ENCODE peak calls at places on chromosomes 1 and 21, in six cellular contexts. Q, A, U, W, X and N are unnamed samples. For H3K27me3, the result is how much of the 10 kb centered on the place peaks cover.

GRCh38 chr1:114901739-114902255 is 47.1 kb downstream of the SYCP1 start:
- DNase-seq in Q (no peak), A (no peak), U (no peak), W (peak), X (no peak), N (no peak)

GRCh38 chr1:187033721-187034120 is 205.0 kb downstream of the PLA2G4A start:
- DNase-seq in Q (no peak), A (no peak), U (no peak), W (no peak), X (no peak), N (no peak)

GRCh38 chr1:55468438-55468837 is 253.3 kb upstream of the USP24 start:
- DNase-seq in Q (no peak), A (peak), U (no peak), W (no peak), X (no peak), N (no peak)

GRCh38 chr1:37697090-37697489 is 4.8 kb downstream of the CDCA8 start:
- DNase-seq in Q (no peak), A (no peak), U (no peak), W (no peak), X (no peak), N (no peak)

GRCh38 chr1:23611601-23612327 is 52.5 kb upstream of the ID3 start:
- DNase-seq in Q (no peak), A (no peak), U (no peak), W (no peak), X (no peak), N (no peak)

GRCh38 chr1:55321947-55322346 is 106.8 kb upstream of the USP24 start:
- DNase-seq in Q (no peak), A (no peak), U (no peak), W (no peak), X (no peak), N (no peak)

GRCh38 chr1:232477728-232478127 is 152.2 kb downstream of the SIPA1L2 start:
- DNase-seq in Q (no peak), A (no peak), U (peak), W (no peak), X (no peak), N (no peak)

GRCh38 chr1:83883979-83884378 is 115.0 kb downstream of the TTLL7 start:
- DNase-seq in Q (no peak), A (no peak), U (no peak), W (no peak), X (no peak), N (no peak)

GRCh38 chr1:101945884-101946283 is 50.8 kb downstream of the OLFM3 start:
- DNase-seq in Q (no peak), A (no peak), U (no peak), W (no peak), X (no peak), N (no peak)

DNA sequence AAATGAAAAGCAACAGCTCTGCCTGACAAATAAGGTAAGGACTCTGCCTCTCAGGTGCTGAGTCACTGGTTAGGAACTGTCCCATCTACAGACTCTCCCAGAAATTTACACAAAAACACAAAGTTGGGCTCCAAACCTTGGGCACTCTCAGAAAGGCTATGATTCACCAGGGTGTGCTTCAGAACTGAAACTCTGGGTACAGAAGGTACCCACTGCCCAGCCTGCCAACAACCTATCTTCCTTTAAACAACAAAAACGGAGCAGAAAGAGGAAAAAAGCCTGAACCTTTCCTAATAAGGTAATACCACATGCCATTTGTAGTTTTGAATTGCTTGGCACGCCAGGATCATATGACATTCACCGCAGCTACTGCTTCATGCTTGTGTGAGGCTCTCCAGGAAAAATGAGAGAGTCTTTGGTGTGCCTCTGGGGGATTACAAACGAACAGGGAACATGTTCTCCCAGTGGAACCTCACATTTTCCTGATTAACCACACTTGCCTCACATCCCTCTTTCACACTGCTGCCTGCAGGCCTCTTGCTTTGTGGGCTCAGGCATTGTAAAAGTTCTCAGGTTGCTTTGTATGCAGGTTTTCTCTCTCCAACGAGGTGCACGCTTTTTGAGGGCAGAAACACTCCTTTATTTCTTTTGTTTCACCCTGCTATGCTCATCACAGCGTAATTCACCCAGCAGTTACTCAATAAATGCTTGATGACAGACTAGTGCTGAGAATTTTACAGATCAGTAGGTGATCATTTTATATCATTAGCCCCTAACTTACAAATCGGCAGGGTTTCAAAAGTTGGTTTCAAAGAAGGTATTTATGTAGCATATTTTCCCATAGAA is 65.1 kb downstream of the GADD45A start:
- DNase-seq in Q (no peak), A (no peak), U (peak), W (no peak), X (no peak), N (no peak)
- TF ChIP-seq ZNF274 in Q (no peak), A (no peak), U (no peak), W (no peak), X (no peak), N (no peak)

GRCh38 chr1:167438171-167439138 is 79.9 kb downstream of the CD247 start:
- DNase-seq in Q (no peak), A (no peak), U (no peak), W (peak), X (no peak), N (no peak)
- H3K27me3 ChIP-seq in Q (under half), A (under half), U (under half), W (under half), X (under half), N (under half)

DNA sequence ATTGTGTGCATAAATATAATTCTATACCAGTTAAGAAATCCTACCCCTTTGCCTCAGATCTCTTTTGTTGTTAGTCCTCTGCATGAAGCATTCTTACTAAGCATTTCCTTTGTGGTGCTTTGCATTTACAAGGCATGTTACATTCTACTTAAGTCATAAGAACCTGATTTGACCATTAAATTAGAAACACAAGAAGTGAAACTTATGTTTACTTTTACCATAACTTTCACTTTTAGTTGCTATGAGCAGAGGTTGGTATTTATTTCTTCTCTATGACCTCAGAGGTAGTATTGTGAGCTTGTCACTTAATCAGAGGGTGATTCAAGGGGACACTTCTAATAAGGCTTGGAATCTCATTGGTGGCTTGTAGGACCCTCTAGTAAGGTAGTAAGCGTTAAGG is 9.0 kb downstream of the FAM20B start:
- DNase-seq in Q (no peak), A (no peak), U (no peak), W (no peak), X (peak), N (no peak)
- H3K9ac ChIP-seq in Q (no peak), A (no peak), U (no peak), W (no peak), X (no peak), N (no peak)

DNA sequence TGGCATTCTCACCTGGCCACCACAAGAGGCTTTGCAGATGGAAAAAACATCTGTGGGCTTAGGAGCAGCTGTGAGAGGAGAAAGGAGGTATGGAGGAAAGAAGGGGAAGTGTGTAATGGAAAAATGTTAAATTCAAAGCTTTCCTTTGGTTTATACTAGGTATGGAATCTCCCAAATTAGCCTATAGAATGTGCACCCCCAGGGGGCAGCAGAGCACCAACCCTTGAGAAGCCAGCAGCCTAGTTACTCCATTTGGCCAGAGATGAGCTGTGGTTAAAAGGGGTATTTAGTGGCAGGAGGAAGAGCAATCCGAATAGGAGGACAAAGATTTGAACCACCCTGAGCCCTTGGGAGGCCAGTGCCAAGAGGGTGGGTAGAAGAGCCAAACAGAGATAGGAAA is 97.5 kb upstream of the CTTNBP2NL start:
- DNase-seq in Q (peak), A (peak), U (peak), W (peak), X (no peak), N (peak)
- TF ChIP-seq ZNF274 in Q (no peak), A (no peak), U (no peak), W (no peak), X (no peak), N (no peak)

GRCh38 chr1:153261793-153262371 is 2.4 kb downstream of the LORICRIN start:
- DNase-seq in Q (no peak), A (no peak), U (no peak), W (no peak), X (no peak), N (no peak)

GRCh38 chr1:153260473-153260979 is 1.0 kb downstream of the LORICRIN start:
- DNase-seq in Q (no peak), A (no peak), U (no peak), W (no peak), X (no peak), N (no peak)

GRCh38 chr1:153262462-153263157 is 3.1 kb downstream of the LORICRIN start:
- DNase-seq in Q (no peak), A (no peak), U (no peak), W (no peak), X (peak), N (no peak)

GRCh38 chr1:153260980-153261792 is 1.7 kb downstream of the LORICRIN start:
- DNase-seq in Q (no peak), A (peak), U (no peak), W (peak), X (no peak), N (peak)

GRCh38 chr1:153265457-153265856 is 6.0 kb downstream of the LORICRIN start:
- DNase-seq in Q (no peak), A (no peak), U (no peak), W (no peak), X (no peak), N (no peak)
- H3K27me3 ChIP-seq in Q (under half), A (under half), U (under half), W (under half), X (under half), N (under half)

DNA sequence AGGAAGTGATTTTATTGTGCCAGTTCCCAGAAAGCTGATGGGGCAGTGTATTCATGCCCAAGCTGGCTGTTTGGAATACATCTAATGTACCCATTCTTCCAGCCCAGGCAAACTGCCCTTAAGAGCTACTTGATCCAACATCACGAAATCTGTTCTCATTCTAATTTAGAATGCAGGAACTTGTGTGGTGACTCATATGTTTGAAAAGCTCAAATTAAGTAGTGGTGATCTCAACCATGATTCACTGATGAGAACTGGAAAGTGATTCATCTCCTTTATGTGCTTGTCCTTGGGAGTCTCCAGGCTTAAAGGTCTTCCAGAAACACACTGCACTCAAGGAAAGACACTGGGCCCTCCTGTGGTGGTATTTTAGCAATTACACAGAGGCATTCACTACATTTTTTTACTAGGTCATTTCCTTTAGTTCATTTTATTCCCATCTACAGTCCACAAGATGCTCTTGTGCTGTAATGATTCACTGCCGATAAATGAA is 65.4 kb downstream of the RPE65 start:
- DNase-seq in Q (peak), A (peak), U (peak), W (no peak), X (no peak), N (peak)
- H3K9ac ChIP-seq in Q (no peak), A (no peak), U (peak), W (no peak), X (no peak), N (no peak)

GRCh38 chr21:29075706-29076447 is 2.4 kb upstream of the CCT8 start:
- DNase-seq in Q (no peak), A (no peak), U (peak), W (no peak), X (no peak), N (no peak)

GRCh38 chr21:29080454-29080930 is 7.0 kb upstream of the CCT8 start:
- DNase-seq in Q (no peak), A (no peak), U (no peak), W (no peak), X (no peak), N (no peak)

GRCh38 chr21:29077651-29078090 is 4.2 kb upstream of the CCT8 start:
- DNase-seq in Q (no peak), A (no peak), U (no peak), W (no peak), X (peak), N (no peak)

GRCh38 chr21:29082416-29082815 is 9.0 kb upstream of the CCT8 start:
- DNase-seq in Q (no peak), A (no peak), U (no peak), W (no peak), X (no peak), N (no peak)

DNA sequence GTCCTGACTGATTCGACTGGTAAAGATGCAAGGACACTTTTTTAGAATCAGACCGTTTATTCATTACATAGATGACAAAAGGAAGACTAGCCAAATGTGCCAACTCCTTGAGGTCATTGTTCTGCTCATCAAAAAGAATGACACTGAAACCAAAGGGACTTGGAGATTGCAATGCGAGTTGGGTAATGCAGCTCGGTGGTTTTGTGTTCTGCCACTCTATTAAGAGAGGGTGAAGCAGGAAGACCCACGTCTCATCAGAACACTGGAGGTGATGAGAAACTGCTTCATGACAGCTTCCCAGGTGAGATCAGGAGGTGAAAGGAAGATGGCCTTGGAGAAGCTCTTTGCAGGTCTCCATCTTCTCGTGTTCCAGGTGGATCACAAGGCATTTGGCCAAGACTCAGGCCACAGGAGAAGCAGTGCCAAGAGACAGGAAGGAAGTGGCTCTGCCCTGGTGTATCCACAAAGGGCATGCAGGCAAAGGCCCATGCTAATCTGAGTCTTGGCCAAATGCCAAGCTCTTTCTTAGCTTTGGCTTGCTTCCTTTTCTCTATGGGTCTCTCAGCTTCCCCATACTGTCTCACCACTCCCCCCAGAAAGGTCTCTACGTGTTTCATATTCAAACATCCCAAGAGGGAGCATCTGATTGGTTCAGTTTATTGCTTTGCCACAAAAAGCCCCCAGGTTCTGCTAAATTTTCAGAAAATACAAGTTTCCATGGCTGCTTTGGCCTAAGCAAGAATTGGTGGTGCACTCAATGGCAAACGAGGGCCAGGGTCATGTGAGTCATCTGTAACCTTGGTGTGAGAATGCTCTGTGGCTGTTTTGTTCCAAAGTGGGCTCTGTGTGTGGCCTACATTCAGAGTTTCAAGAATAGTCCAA is 5.7 kb upstream of the CCT8 start:
- DNase-seq in Q (no peak), A (peak), U (no peak), W (no peak), X (peak), N (no peak)
- TF ChIP-seq ZNF274 in Q (no peak), A (no peak), U (no peak), W (no peak), X (no peak), N (no peak)